ENCODE peak calls at places on chromosomes 7 and 10, in six cellular contexts. One of them, this sample, is unnamed.

GRCh38 chr10:23158370-23158769 is 33.7 kb upstream of the PTF1A start:
- DNase-seq in CD8-positive, alpha-beta T cell: peak; percentile 1
- DNase-seq in PC-9: peak; percentile 37
- DNase-seq in heart right ventricle: peak; percentile 19
- DNase-seq in lower leg skin: no peak
- DNase-seq in fibroblast of mammary gland: peak; percentile 67
- DNase-seq in this sample: peak; percentile 63

GRCh38 chr10:102645388-102645740 is 1.1 kb downstream of the TRIM8 start:
- DNase-seq in lower leg skin: no peak
- DNase-seq in heart right ventricle: peak; percentile 83
- DNase-seq in fibroblast of mammary gland: peak; percentile 72
- DNase-seq in CD8-positive, alpha-beta T cell: no peak
- DNase-seq in PC-9: no peak
- DNase-seq in this sample: peak; percentile 84

GRCh38 chr10:100130786-100131185 is 49.1 kb upstream of the CPN1 start:
- DNase-seq in CD8-positive, alpha-beta T cell: no peak
- DNase-seq in fibroblast of mammary gland: no peak
- DNase-seq in heart right ventricle: no peak
- DNase-seq in lower leg skin: no peak
- DNase-seq in PC-9: no peak
- DNase-seq in this sample: peak; percentile 4

GRCh38 chr7:1354661-1355567 is 104.4 kb downstream of the MICALL2 start:
- DNase-seq in lower leg skin: no peak
- DNase-seq in CD8-positive, alpha-beta T cell: no peak
- DNase-seq in PC-9: no peak
- DNase-seq in fibroblast of mammary gland: no peak
- DNase-seq in heart right ventricle: no peak
- DNase-seq in this sample: no peak

GRCh38 chr10:86186633-86187032 is 180.0 kb downstream of the GRID1 start:
- DNase-seq in PC-9: no peak
- DNase-seq in CD8-positive, alpha-beta T cell: no peak
- DNase-seq in fibroblast of mammary gland: no peak
- DNase-seq in heart right ventricle: no peak
- DNase-seq in lower leg skin: peak; percentile 17
- DNase-seq in this sample: no peak

GRCh38 chr7:41425926-41426325 is 277.0 kb downstream of the INHBA start:
- DNase-seq in lower leg skin: no peak
- DNase-seq in PC-9: no peak
- DNase-seq in CD8-positive, alpha-beta T cell: no peak
- DNase-seq in heart right ventricle: no peak
- DNase-seq in fibroblast of mammary gland: peak; percentile 86
- DNase-seq in this sample: peak; percentile 60

GRCh38 chr7:33590902-33591301 is 314.4 kb upstream of the BMPER start:
- DNase-seq in PC-9: no peak
- DNase-seq in fibroblast of mammary gland: peak; percentile 44
- DNase-seq in lower leg skin: no peak
- DNase-seq in heart right ventricle: no peak
- DNase-seq in CD8-positive, alpha-beta T cell: no peak
- DNase-seq in this sample: peak; percentile 37

GRCh38 chr7:135761751-135762488 is 13.3 kb upstream of the FAM180A start:
- DNase-seq in CD8-positive, alpha-beta T cell: no peak
- DNase-seq in PC-9: peak; percentile 17
- DNase-seq in lower leg skin: no peak
- DNase-seq in heart right ventricle: no peak
- DNase-seq in fibroblast of mammary gland: no peak
- DNase-seq in this sample: peak; percentile 36

GRCh38 chr10:52961298-52961697 is 188.7 kb upstream of the MBL2 start:
- DNase-seq in PC-9: no peak
- DNase-seq in lower leg skin: no peak
- DNase-seq in CD8-positive, alpha-beta T cell: no peak
- DNase-seq in fibroblast of mammary gland: no peak
- DNase-seq in heart right ventricle: no peak
- DNase-seq in this sample: peak; percentile 11

GRCh38 chr10:17257466-17258321 is 29.7 kb downstream of the VIM start:
- DNase-seq in heart right ventricle: peak; percentile 65
- DNase-seq in CD8-positive, alpha-beta T cell: no peak
- DNase-seq in PC-9: peak; percentile 47
- DNase-seq in fibroblast of mammary gland: peak; percentile 83
- DNase-seq in lower leg skin: no peak
- DNase-seq in this sample: peak; percentile 81

GRCh38 chr10:114767101-114767588 is 54.4 kb upstream of the FHIP2A start:
- DNase-seq in fibroblast of mammary gland: peak; percentile 67
- DNase-seq in PC-9: no peak
- DNase-seq in heart right ventricle: no peak
- DNase-seq in lower leg skin: no peak
- DNase-seq in CD8-positive, alpha-beta T cell: no peak
- DNase-seq in this sample: peak; percentile 33

GRCh38 chr7:22430457-22430856 is 69.5 kb downstream of the STEAP1B start:
- DNase-seq in heart right ventricle: no peak
- DNase-seq in PC-9: no peak
- DNase-seq in fibroblast of mammary gland: peak; percentile 76
- DNase-seq in CD8-positive, alpha-beta T cell: no peak
- DNase-seq in lower leg skin: no peak
- DNase-seq in this sample: peak; percentile 4

GRCh38 chr7:116979430-116979829 is 26.1 kb downstream of the ST7 start:
- DNase-seq in fibroblast of mammary gland: no peak
- DNase-seq in lower leg skin: no peak
- DNase-seq in PC-9: no peak
- DNase-seq in heart right ventricle: no peak
- DNase-seq in CD8-positive, alpha-beta T cell: no peak
- DNase-seq in this sample: no peak

GRCh38 chr10:28494420-28494819 is 38.5 kb upstream of the WAC start:
- DNase-seq in CD8-positive, alpha-beta T cell: no peak
- DNase-seq in PC-9: no peak
- DNase-seq in fibroblast of mammary gland: no peak
- DNase-seq in lower leg skin: no peak
- DNase-seq in heart right ventricle: no peak
- DNase-seq in this sample: no peak

GRCh38 chr7:98213874-98214810 is 2.9 kb downstream of the BHLHA15 start:
- DNase-seq in CD8-positive, alpha-beta T cell: no peak
- DNase-seq in lower leg skin: no peak
- DNase-seq in PC-9: peak; percentile 24
- DNase-seq in heart right ventricle: no peak
- DNase-seq in fibroblast of mammary gland: no peak
- DNase-seq in this sample: no peak

GRCh38 chr10:63427013-63427412 is 38.8 kb downstream of the JMJD1C start:
- DNase-seq in PC-9: no peak
- DNase-seq in CD8-positive, alpha-beta T cell: no peak
- DNase-seq in heart right ventricle: no peak
- DNase-seq in fibroblast of mammary gland: no peak
- DNase-seq in lower leg skin: no peak
- DNase-seq in this sample: no peak

GRCh38 chr10:70729763-70730357 is 55.3 kb downstream of the TBATA start:
- DNase-seq in fibroblast of mammary gland: no peak
- DNase-seq in PC-9: no peak
- DNase-seq in lower leg skin: no peak
- DNase-seq in heart right ventricle: no peak
- DNase-seq in CD8-positive, alpha-beta T cell: no peak
- DNase-seq in this sample: peak; percentile 45

GRCh38 chr7:96901822-96902412 is 103.4 kb upstream of the DLX6 start:
- DNase-seq in PC-9: no peak
- DNase-seq in fibroblast of mammary gland: no peak
- DNase-seq in heart right ventricle: no peak
- DNase-seq in lower leg skin: no peak
- DNase-seq in CD8-positive, alpha-beta T cell: no peak
- DNase-seq in this sample: no peak

GRCh38 chr10:67607472-67607871 is 88.5 kb downstream of the CTNNA3 start:
- DNase-seq in PC-9: no peak
- DNase-seq in lower leg skin: no peak
- DNase-seq in fibroblast of mammary gland: peak; percentile 20
- DNase-seq in heart right ventricle: no peak
- DNase-seq in CD8-positive, alpha-beta T cell: no peak
- DNase-seq in this sample: no peak

GRCh38 chr10:67603701-67604100 is 92.3 kb downstream of the CTNNA3 start:
- DNase-seq in fibroblast of mammary gland: no peak
- DNase-seq in CD8-positive, alpha-beta T cell: no peak
- DNase-seq in PC-9: no peak
- DNase-seq in lower leg skin: no peak
- DNase-seq in heart right ventricle: no peak
- DNase-seq in this sample: no peak

GRCh38 chr10:67608001-67608400 is 88.0 kb downstream of the CTNNA3 start:
- DNase-seq in fibroblast of mammary gland: no peak
- DNase-seq in lower leg skin: no peak
- DNase-seq in CD8-positive, alpha-beta T cell: no peak
- DNase-seq in PC-9: no peak
- DNase-seq in heart right ventricle: no peak
- DNase-seq in this sample: no peak

GRCh38 chr10:67603086-67603485 is 92.9 kb downstream of the CTNNA3 start:
- DNase-seq in CD8-positive, alpha-beta T cell: no peak
- DNase-seq in lower leg skin: no peak
- DNase-seq in PC-9: no peak
- DNase-seq in fibroblast of mammary gland: peak; percentile 1
- DNase-seq in heart right ventricle: no peak
- DNase-seq in this sample: no peak

GRCh38 chr10:67606572-67606971 is 89.4 kb downstream of the CTNNA3 start:
- DNase-seq in PC-9: no peak
- DNase-seq in lower leg skin: no peak
- DNase-seq in heart right ventricle: no peak
- DNase-seq in CD8-positive, alpha-beta T cell: no peak
- DNase-seq in fibroblast of mammary gland: peak; percentile 74
- DNase-seq in this sample: peak; percentile 61
- H3K4me3 ChIP-seq in PC-9: no peak overlapping the region
- H3K4me3 ChIP-seq in lower leg skin: no peak overlapping the region
- H3K4me3 ChIP-seq in heart right ventricle: no peak overlapping the region
- H3K4me3 ChIP-seq in CD8-positive, alpha-beta T cell: no peak overlapping the region
- H3K4me3 ChIP-seq in fibroblast of mammary gland: no peak overlapping the region
- H3K4me3 ChIP-seq in this sample: no peak overlapping the region

GRCh38 chr10:6746782-6747181 is 166.7 kb upstream of the PRKCQ start:
- DNase-seq in PC-9: no peak
- DNase-seq in CD8-positive, alpha-beta T cell: no peak
- DNase-seq in fibroblast of mammary gland: peak; percentile 89
- DNase-seq in lower leg skin: no peak
- DNase-seq in heart right ventricle: no peak
- DNase-seq in this sample: peak; percentile 88
- TF ChIP-seq CTCF in PC-9: no peak
- TF ChIP-seq CTCF in CD8-positive, alpha-beta T cell: no peak
- TF ChIP-seq CTCF in fibroblast of mammary gland: no peak
- TF ChIP-seq CTCF in lower leg skin: no peak
- TF ChIP-seq CTCF in heart right ventricle: no peak
- TF ChIP-seq CTCF in this sample: no peak

DNA sequence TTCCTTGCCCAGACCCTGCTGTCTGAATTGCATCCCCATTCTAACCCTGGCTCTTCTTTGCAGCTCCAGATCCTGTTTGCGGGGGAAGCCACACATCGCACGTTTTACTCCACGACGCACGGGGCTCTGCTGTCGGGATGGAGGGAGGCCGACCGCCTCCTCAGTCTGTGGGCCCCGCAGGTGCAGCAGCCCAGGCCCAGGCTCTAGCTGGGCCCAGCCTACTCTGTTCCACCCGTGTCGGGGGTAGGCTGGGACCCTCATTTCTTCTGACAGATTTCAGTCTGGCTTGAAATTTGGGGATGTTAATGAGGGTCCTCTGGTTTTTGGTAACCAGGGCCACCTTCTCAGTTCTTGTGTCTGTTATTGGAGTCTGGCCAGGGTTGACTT is 2.7 kb upstream of the MTG1 start:
- DNase-seq in heart right ventricle: no peak
- DNase-seq in lower leg skin: peak; percentile 23
- DNase-seq in PC-9: no peak
- DNase-seq in CD8-positive, alpha-beta T cell: no peak
- DNase-seq in fibroblast of mammary gland: no peak
- DNase-seq in this sample: no peak
- H3K4me3 ChIP-seq in heart right ventricle: no peak overlapping the region
- H3K4me3 ChIP-seq in lower leg skin: no peak overlapping the region
- H3K4me3 ChIP-seq in PC-9: no peak overlapping the region
- H3K4me3 ChIP-seq in CD8-positive, alpha-beta T cell: no peak overlapping the region
- H3K4me3 ChIP-seq in fibroblast of mammary gland: no peak overlapping the region
- H3K4me3 ChIP-seq in this sample: no peak overlapping the region

DNA sequence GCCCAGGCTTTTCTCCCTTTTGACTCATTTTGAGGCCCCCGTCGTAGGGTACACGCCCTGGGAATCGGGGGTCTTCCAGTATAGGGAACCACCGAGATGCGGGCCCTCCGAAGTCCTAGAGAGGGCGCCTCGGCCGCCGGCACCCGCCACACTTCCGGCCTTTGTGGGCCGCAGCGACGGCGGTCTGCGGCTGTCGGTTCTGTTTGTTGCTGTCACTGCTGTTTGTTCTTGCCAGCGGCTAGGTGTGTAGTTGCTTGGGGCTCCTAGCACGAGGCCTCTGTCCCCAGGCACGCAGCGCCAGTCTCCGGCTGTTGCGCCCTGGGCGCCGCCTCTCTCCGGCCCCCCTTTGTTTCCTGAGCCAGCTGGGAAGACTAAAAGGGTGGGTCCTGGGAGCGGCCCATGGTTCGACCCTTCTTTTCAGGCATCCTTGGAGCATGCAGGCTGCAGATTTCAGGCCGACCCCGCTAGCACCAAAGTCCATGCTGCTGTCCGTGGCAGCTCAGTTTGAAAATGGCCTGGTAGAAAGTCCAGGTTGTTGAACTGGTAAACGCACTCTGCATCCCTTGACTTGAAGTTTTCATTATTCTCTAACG is 17.8 kb upstream of the ZKSCAN1 start:
- DNase-seq in heart right ventricle: peak; percentile 50
- DNase-seq in PC-9: no peak
- DNase-seq in CD8-positive, alpha-beta T cell: peak; percentile 51
- DNase-seq in lower leg skin: peak; percentile 88
- DNase-seq in fibroblast of mammary gland: peak; percentile 22
- DNase-seq in this sample: peak; percentile 22
- TF ChIP-seq CTCF in heart right ventricle: no peak
- TF ChIP-seq CTCF in PC-9: no peak
- TF ChIP-seq CTCF in CD8-positive, alpha-beta T cell: no peak
- TF ChIP-seq CTCF in lower leg skin: no peak
- TF ChIP-seq CTCF in fibroblast of mammary gland: no peak
- TF ChIP-seq CTCF in this sample: no peak

This sample was measured in fibroblast of villous mesenchyme.